ENCODE peak calls at places on chromosomes 6 and 20, in eight cellular contexts. B is endothelial cell; G is SK-MEL-5; C is neuronal stem cell; E is SW 1271; Y is keratinocyte; L is RWPE1; V is activated naive CD8-positive, alpha-beta T cell treated with anti-CD3 and anti-CD28 coated beads, Interleukin-2, amount 50 U/mL, for 24 hours. D is an unnamed sample.

GRCh38 chr6:130385059-130385695 is 19.4 kb downstream of the TMEM200A start:
- DNase-seq in L (no peak), Y (no peak), E (no peak), B (no peak), C (no peak), V (no peak), G (no peak), D (no peak)

GRCh38 chr20:51272392-51272791 is 249.5 kb upstream of the KCNG1 start:
- DNase-seq in L (no peak), G (no peak), B (no peak), V (no peak), Y (no peak), C (no peak), E (no peak), D (no peak)

GRCh38 chr20:49446080-49446479 is 36.4 kb downstream of the KCNB1 start:
- DNase-seq in Y (no peak), E (no peak), C (no peak), G (no peak), B (no peak), L (no peak), V (no peak), D (no peak)

GRCh38 chr6:100137759-100138158 is 143.7 kb upstream of the MCHR2 start:
- DNase-seq in L (no peak), C (no peak), V (no peak), G (no peak), E (no peak), B (no peak), Y (no peak), D (no peak)

GRCh38 chr6:90401933-90402830 is 105.5 kb upstream of the BACH2 start:
- DNase-seq in L (no peak), G (no peak), Y (no peak), C (no peak), E (no peak), V (peak; percentile 36), B (no peak), D (no peak)

GRCh38 chr6:146315321-146316254 is 228.0 kb upstream of the RAB32 start:
- DNase-seq in Y (no peak), E (no peak), L (no peak), B (no peak), V (no peak), C (no peak), G (no peak), D (no peak)

GRCh38 chr6:160275511-160276003 is 16.9 kb upstream of the SLC22A2 start:
- DNase-seq in V (no peak), L (no peak), B (no peak), E (no peak), Y (no peak), G (no peak), C (no peak), D (no peak)

GRCh38 chr6:42693725-42694323 is 28.6 kb downstream of the PRPH2 start:
- DNase-seq in L (no peak), Y (no peak), V (no peak), E (no peak), B (no peak), G (no peak), C (no peak), D (no peak)

GRCh38 chr20:56348746-56349145 is 10.0 kb upstream of the FAM210B start:
- DNase-seq in B (no peak), G (no peak), C (no peak), V (no peak), Y (no peak), E (no peak), L (no peak), D (no peak)

GRCh38 chr6:19880066-19880465 is 42.9 kb downstream of the ID4 start:
- DNase-seq in G (no peak), E (no peak), V (no peak), B (no peak), C (no peak), Y (no peak), L (no peak), D (no peak)

GRCh38 chr20:19692100-19692499 is 66.0 kb upstream of the RIN2 start:
- DNase-seq in L (no peak), V (no peak), E (no peak), G (no peak), B (no peak), Y (no peak), C (no peak), D (no peak)

GRCh38 chr6:135796884-135797283 is 54.6 kb upstream of the PDE7B start:
- DNase-seq in B (no peak), G (no peak), L (no peak), E (no peak), Y (no peak), C (no peak), V (no peak), D (no peak)

GRCh38 chr20:48571945-48572589 is 255.7 kb downstream of the PREX1 start:
- DNase-seq in B (no peak), E (no peak), L (no peak), G (no peak), Y (no peak), C (no peak), V (no peak), D (no peak)

GRCh38 chr6:69416739-69417138 is 380.1 kb downstream of the LMBRD1 start:
- DNase-seq in G (peak; percentile 22), E (no peak), B (no peak), C (no peak), V (no peak), Y (no peak), L (no peak), D (peak; percentile 69)

GRCh38 chr20:19644085-19644484 is 114.0 kb upstream of the RIN2 start:
- DNase-seq in V (no peak), E (no peak), L (peak; percentile 3), G (no peak), Y (no peak), C (no peak), B (no peak), D (no peak)

GRCh38 chr6:17932362-17932852 is 55.0 kb downstream of the KIF13A start:
- DNase-seq in B (no peak), E (no peak), G (no peak), C (no peak), V (no peak), L (no peak), Y (no peak), D (no peak)

GRCh38 chr20:62776692-62777527 is 19.4 kb upstream of the MRGBP start:
- DNase-seq in L (peak; percentile 94), B (no peak), V (peak; percentile 66), E (peak; percentile 25), G (peak; percentile 57), C (no peak), Y (no peak), D (peak; percentile 11)

GRCh38 chr6:142944126-142945066 is 580 bp downstream of the HIVEP2 start:
- DNase-seq in B (peak; percentile 65), V (peak; percentile 95), E (peak; percentile 76), Y (no peak), C (peak; percentile 66), G (peak; percentile 54), L (peak; percentile 58), D (peak; percentile 71)

GRCh38 chr6:142760152-142760551 is 184.8 kb downstream of the HIVEP2 start:
- DNase-seq in E (no peak), V (no peak), L (no peak), Y (no peak), B (no peak), G (no peak), C (no peak), D (no peak)

GRCh38 chr20:50675671-50676376 is 15.5 kb downstream of the RIPOR3 start:
- DNase-seq in G (peak; percentile 21), E (peak; percentile 65), B (no peak), Y (no peak), V (no peak), C (no peak), L (no peak), D (no peak)

GRCh38 chr6:31513456-31514165 is 15.2 kb upstream of the MCCD1 start:
- DNase-seq in Y (no peak), C (no peak), G (no peak), E (no peak), B (no peak), V (no peak), L (no peak), D (no peak)

GRCh38 chr6:30684386-30685156 is 1.9 kb downstream of the PPP1R18 start:
- DNase-seq in E (peak; percentile 29), Y (no peak), C (no peak), G (no peak), B (peak; percentile 48), V (peak; percentile 63), L (peak; percentile 45), D (peak; percentile 37)

GRCh38 chr6:107787589-107787960 is 36.5 kb downstream of the SCML4 start:
- DNase-seq in V (no peak), G (no peak), C (no peak), E (no peak), B (no peak), L (no peak), Y (no peak), D (no peak)

GRCh38 chr20:1734269-1734858 is 76.8 kb upstream of the SIRPG start:
- DNase-seq in B (no peak), C (no peak), L (no peak), G (peak; percentile 34), V (no peak), E (peak; percentile 11), Y (no peak), D (peak; percentile 24)

D was measured in ACHN.